ENCODE peak calls at places on chromosomes 2 and 18, in six cellular contexts. B is K562, Y is HCT116, K is H1, Q is GM12878, D is HepG2. F is an unnamed sample.

GRCh38 chr2:206423147-206423546 is 20.2 kb upstream of the ADAM23 start:
- DNase-seq in B (peak), Y (peak), K (no peak), Q (no peak), D (no peak), F (peak)

GRCh38 chr18:12879840-12880531 is 4.1 kb downstream of the PTPN2 start:
- DNase-seq in B (no peak), Y (no peak), K (no peak), Q (no peak), D (no peak), F (no peak)

GRCh38 chr2:36618381-36618780 is 20.4 kb upstream of the FEZ2 start:
- DNase-seq in B (peak), Y (peak), K (peak), Q (peak), D (peak), F (peak)

GRCh38 chr2:182933629-182934028 is 67.2 kb upstream of the FRZB start:
- DNase-seq in B (no peak), Y (no peak), K (no peak), Q (no peak), D (no peak), F (no peak)

GRCh38 chr18:61892683-61893303 is at the start of gene RNF152:
- DNase-seq in B (no peak), Y (no peak), K (peak), Q (no peak), D (no peak), F (peak)

GRCh38 chr2:21291281-21291825 is 167.6 kb downstream of the TDRD15 start:
- DNase-seq in B (no peak), Y (no peak), K (no peak), Q (no peak), D (no peak), F (no peak)

GRCh38 chr2:157055660-157056199 is 201.8 kb upstream of the GALNT5 start:
- DNase-seq in B (no peak), Y (peak), K (no peak), Q (no peak), D (peak), F (peak)

GRCh38 chr2:95071856-95072255 is 46.3 kb downstream of the MAL start:
- DNase-seq in B (no peak), Y (no peak), K (peak), Q (no peak), D (no peak), F (no peak)

GRCh38 chr2:36869606-36870005 is 96.7 kb downstream of the STRN start:
- DNase-seq in B (no peak), Y (no peak), K (no peak), Q (no peak), D (no peak), F (no peak)

GRCh38 chr18:31197676-31198075 is 35.0 kb upstream of the DSC1 start:
- DNase-seq in B (peak), Y (peak), K (no peak), Q (no peak), D (no peak), F (no peak)

GRCh38 chr2:218981390-218982311 is 3.3 kb downstream of the FEV start:
- DNase-seq in B (no peak), Y (no peak), K (peak), Q (no peak), D (no peak), F (no peak)

GRCh38 chr2:64989982-64990614 is 899 bp downstream of the SLC1A4 start:
- DNase-seq in B (peak), Y (no peak), K (no peak), Q (no peak), D (peak), F (no peak)

GRCh38 chr2:161386228-161386627 is 29.9 kb upstream of the TBR1 start:
- DNase-seq in B (no peak), Y (no peak), K (no peak), Q (peak), D (no peak), F (no peak)

GRCh38 chr2:112343827-112344585 is 68.6 kb downstream of the ZC3H6 start:
- DNase-seq in B (no peak), Y (no peak), K (no peak), Q (no peak), D (no peak), F (no peak)

GRCh38 chr2:156405586-156405985 is 30.6 kb upstream of the GPD2 start:
- DNase-seq in B (no peak), Y (no peak), K (no peak), Q (no peak), D (peak), F (no peak)

GRCh38 chr2:134146620-134147019 is 107.3 kb upstream of the MGAT5 start:
- DNase-seq in B (no peak), Y (no peak), K (no peak), Q (no peak), D (no peak), F (peak)

GRCh38 chr2:58156780-58157179 is 84.3 kb downstream of the FANCL start:
- DNase-seq in B (no peak), Y (no peak), K (no peak), Q (no peak), D (no peak), F (no peak)

GRCh38 chr18:70415823-70416488 is 127.1 kb downstream of the SOCS6 start:
- DNase-seq in B (no peak), Y (peak), K (no peak), Q (no peak), D (no peak), F (no peak)

GRCh38 chr2:112869258-112869842 is 32.8 kb upstream of the IL1B start:
- DNase-seq in B (peak), Y (peak), K (no peak), Q (no peak), D (no peak), F (no peak)

GRCh38 chr2:23545811-23546210 is 160.8 kb downstream of the KLHL29 start:
- DNase-seq in B (no peak), Y (no peak), K (no peak), Q (no peak), D (no peak), F (no peak)

GRCh38 chr2:30115981-30116285 is 30.9 kb upstream of the YPEL5 start:
- DNase-seq in B (no peak), Y (no peak), K (no peak), Q (no peak), D (no peak), F (no peak)

GRCh38 chr2:220103596-220103995 is 476.2 kb downstream of the SLC4A3 start:
- DNase-seq in B (no peak), Y (no peak), K (no peak), Q (no peak), D (no peak), F (peak)

GRCh38 chr2:204234248-204234647 is 297.7 kb downstream of the ICOS start:
- DNase-seq in B (no peak), Y (no peak), K (no peak), Q (no peak), D (no peak), F (no peak)

GRCh38 chr2:65186872-65187851 is 40.5 kb upstream of the ACTR2 start:
- DNase-seq in B (peak), Y (peak), K (peak), Q (no peak), D (peak), F (peak)

GRCh38 chr18:42174909-42175308 is 219.9 kb downstream of the PIK3C3 start:
- DNase-seq in B (no peak), Y (no peak), K (no peak), Q (no peak), D (no peak), F (no peak)

GRCh38 chr2:3639653-3640052 is 18.3 kb upstream of the ALLC start:
- DNase-seq in B (no peak), Y (no peak), K (peak), Q (no peak), D (no peak), F (no peak)

GRCh38 chr2:70985283-70985688 is 6.9 kb downstream of the ANKRD53 start:
- DNase-seq in B (no peak), Y (no peak), K (no peak), Q (no peak), D (no peak), F (no peak)

GRCh38 chr2:70988151-70988550 is 6.5 kb downstream of the TEX261 start:
- DNase-seq in B (no peak), Y (no peak), K (no peak), Q (no peak), D (no peak), F (no peak)

GRCh38 chr2:70987386-70987785 is 7.3 kb downstream of the TEX261 start:
- DNase-seq in B (no peak), Y (no peak), K (no peak), Q (no peak), D (no peak), F (no peak)

GRCh38 chr2:70985956-70986355 is 7.5 kb downstream of the ANKRD53 start:
- DNase-seq in B (no peak), Y (no peak), K (no peak), Q (no peak), D (no peak), F (no peak)

GRCh38 chr2:70986499-70987189 is 8.0 kb downstream of the TEX261 start:
- DNase-seq in B (no peak), Y (no peak), K (no peak), Q (no peak), D (no peak), F (no peak)
- TF ChIP-seq JUND in B (no peak), Y (no peak), K (no peak), Q (no peak), D (no peak), F (no peak)

GRCh38 chr2:199488772-199489400 is 31.1 kb upstream of the SATB2 start:
- DNase-seq in B (peak), Y (peak), K (peak), Q (no peak), D (peak), F (peak)
- TF ChIP-seq JUND in B (no peak), Y (no peak), K (no peak), Q (no peak), D (no peak), F (no peak)

DNA sequence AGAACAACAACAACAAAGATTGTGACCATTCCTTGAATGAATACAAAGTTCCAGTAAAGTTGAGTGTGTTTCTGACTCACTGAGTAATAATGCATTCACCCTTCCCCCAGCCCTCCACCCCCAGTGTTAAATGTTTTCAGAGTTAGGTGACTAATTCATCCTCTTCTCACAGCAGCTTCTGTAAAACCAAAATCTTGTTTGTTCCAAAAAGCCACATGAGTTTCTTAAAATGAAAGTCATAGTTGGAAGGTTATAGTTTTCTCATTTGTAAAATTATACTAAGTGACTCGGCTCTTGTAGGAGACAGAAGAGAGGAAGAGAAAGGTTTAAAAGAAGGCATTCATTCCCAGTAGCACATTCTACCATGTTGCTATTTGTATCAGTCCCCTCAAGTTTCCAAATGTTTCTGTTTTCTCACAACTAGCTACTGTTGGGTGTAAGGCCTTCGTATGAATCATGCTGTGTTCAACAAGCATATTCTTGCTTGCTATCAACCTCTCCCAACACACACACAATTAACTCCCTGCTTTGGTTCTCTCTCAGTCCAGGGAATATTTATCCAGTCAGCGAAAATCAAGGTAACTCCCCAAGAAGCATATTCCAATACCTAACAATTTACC is 75.3 kb downstream of the MBD2 start:
- DNase-seq in B (no peak), Y (peak), K (no peak), Q (peak), D (peak), F (no peak)
- TF ChIP-seq JUND in B (peak), Y (peak), K (no peak), Q (no peak), D (no peak), F (no peak)

GRCh38 chr2:238966274-238966937 is 118.5 kb downstream of the TWIST2 start:
- DNase-seq in B (no peak), Y (no peak), K (no peak), Q (no peak), D (no peak), F (no peak)

GRCh38 chr2:238964544-238965113 is 116.7 kb downstream of the TWIST2 start:
- DNase-seq in B (no peak), Y (no peak), K (no peak), Q (no peak), D (no peak), F (no peak)

GRCh38 chr2:238967031-238967977 is 119.4 kb downstream of the TWIST2 start:
- DNase-seq in B (peak), Y (no peak), K (peak), Q (no peak), D (no peak), F (no peak)

GRCh38 chr2:238963970-238964331 is 116.1 kb downstream of the TWIST2 start:
- DNase-seq in B (no peak), Y (no peak), K (no peak), Q (no peak), D (no peak), F (no peak)

GRCh38 chr2:238965371-238966273 is 117.7 kb downstream of the TWIST2 start:
- DNase-seq in B (no peak), Y (no peak), K (no peak), Q (no peak), D (no peak), F (no peak)
- TF ChIP-seq JUND in B (no peak), Y (no peak), K (no peak), Q (no peak), D (no peak), F (no peak)

GRCh38 chr2:215843579-215843978 is 169.8 kb downstream of the MREG start:
- DNase-seq in B (no peak), Y (peak), K (no peak), Q (no peak), D (peak), F (no peak)
- TF ChIP-seq JUND in B (no peak), Y (peak), K (no peak), Q (no peak), D (no peak), F (no peak)